ENCODE peak calls at places on chromosomes 16 and 17, in nine cellular contexts. Q is AG10803, M is AG04450, E is IMR-90, W is PC-3, Y is mucosa of descending colon, C is GM23338, Z is GM12864, K is dorsolateral prefrontal cortex. L is an unnamed sample.

GRCh38 chr16:30018731-30019158 is 4.3 kb upstream of the C16orf92 start:
- DNase-seq in Q (no peak), M (no peak), E (peak), W (peak), Y (no peak), C (no peak), Z (no peak), K (no peak), L (no peak)

GRCh38 chr16:88782454-88783390 is 2.3 kb downstream of the PIEZO1 start:
- DNase-seq in Q (peak), M (no peak), E (peak), W (peak), Y (peak), C (no peak), Z (no peak), K (no peak), L (peak)

GRCh38 chr17:47844230-47844629 is 3.2 kb upstream of the SCRN2 start:
- DNase-seq in Q (no peak), M (no peak), E (peak), W (no peak), Y (no peak), C (no peak), Z (no peak), K (no peak), L (no peak)

GRCh38 chr17:4500188-4500565 is 1.5 kb downstream of the SPNS2 start:
- DNase-seq in Q (no peak), M (no peak), E (no peak), W (no peak), Y (no peak), C (no peak), Z (no peak), K (no peak), L (no peak)

GRCh38 chr16:27214084-27214961 is 11.0 kb downstream of the KDM8 start:
- DNase-seq in Q (no peak), M (no peak), E (no peak), W (no peak), Y (no peak), C (no peak), Z (no peak), K (no peak), L (no peak)

GRCh38 chr17:73284906-73285602 is 23.4 kb upstream of the CPSF4L start:
- DNase-seq in Q (no peak), M (no peak), E (no peak), W (no peak), Y (no peak), C (no peak), Z (no peak), K (no peak), L (no peak)

GRCh38 chr16:89602273-89602951 is 11.0 kb upstream of the DPEP1 start:
- DNase-seq in Q (peak), M (peak), E (peak), W (peak), Y (no peak), C (peak), Z (no peak), K (peak), L (peak)

GRCh38 chr16:4011940-4012629 is 104.2 kb downstream of the ADCY9 start:
- DNase-seq in Q (no peak), M (no peak), E (no peak), W (no peak), Y (no peak), C (no peak), Z (no peak), K (no peak), L (no peak)

GRCh38 chr17:4499431-4500187 is 928 bp downstream of the SPNS2 start:
- DNase-seq in Q (no peak), M (no peak), E (no peak), W (no peak), Y (no peak), C (peak), Z (no peak), K (peak), L (no peak)

GRCh38 chr16:57754354-57755060 is 18.9 kb downstream of the KATNB1 start:
- DNase-seq in Q (no peak), M (no peak), E (no peak), W (no peak), Y (no peak), C (no peak), Z (no peak), K (no peak), L (no peak)

GRCh38 chr16:31083081-31083480 is 5.7 kb downstream of the PRSS53 start:
- DNase-seq in Q (no peak), M (no peak), E (no peak), W (no peak), Y (no peak), C (no peak), Z (no peak), K (no peak), L (no peak)

GRCh38 chr17:164536-165235 is 16.8 kb downstream of the DOC2B start:
- DNase-seq in Q (peak), M (peak), E (peak), W (peak), Y (peak), C (peak), Z (no peak), K (peak), L (peak)

GRCh38 chr16:13390093-13390985 is 488.9 kb downstream of the SHISA9 start:
- DNase-seq in Q (no peak), M (no peak), E (no peak), W (no peak), Y (no peak), C (no peak), Z (peak), K (no peak), L (no peak)

GRCh38 chr17:45846223-45846622 is 1.5 kb downstream of the SPPL2C start:
- DNase-seq in Q (no peak), M (no peak), E (no peak), W (no peak), Y (no peak), C (no peak), Z (no peak), K (no peak), L (no peak)

GRCh38 chr16:78571434-78571833 is 472.0 kb downstream of the WWOX start:
- DNase-seq in Q (no peak), M (no peak), E (no peak), W (no peak), Y (no peak), C (no peak), Z (no peak), K (no peak), L (no peak)

GRCh38 chr17:41651625-41652460 is 27.5 kb upstream of the KRT17 start:
- DNase-seq in Q (peak), M (no peak), E (no peak), W (no peak), Y (peak), C (no peak), Z (no peak), K (peak), L (no peak)

GRCh38 chr16:56861092-56861610 is 3.9 kb upstream of the SLC12A3 start:
- DNase-seq in Q (no peak), M (no peak), E (no peak), W (no peak), Y (no peak), C (no peak), Z (no peak), K (no peak), L (no peak)

GRCh38 chr17:42459256-42459982 is 741 bp downstream of the ATP6V0A1 start:
- DNase-seq in Q (peak), M (no peak), E (peak), W (no peak), Y (peak), C (peak), Z (no peak), K (peak), L (peak)

GRCh38 chr17:16915752-16916556 is 56.0 kb downstream of the TNFRSF13B start:
- DNase-seq in Q (peak), M (peak), E (peak), W (peak), Y (no peak), C (peak), Z (peak), K (peak), L (peak)

GRCh38 chr17:78133971-78134898 is 3.7 kb downstream of the TMC8 start:
- DNase-seq in Q (no peak), M (no peak), E (peak), W (peak), Y (peak), C (peak), Z (no peak), K (peak), L (peak)

GRCh38 chr17:60390223-60390622 is 1.7 kb downstream of the USP32 start:
- DNase-seq in Q (peak), M (no peak), E (peak), W (peak), Y (no peak), C (no peak), Z (no peak), K (no peak), L (peak)

GRCh38 chr16:84964729-84965128 is 46.6 kb downstream of the ZDHHC7 start:
- DNase-seq in Q (no peak), M (no peak), E (no peak), W (no peak), Y (no peak), C (no peak), Z (no peak), K (no peak), L (no peak)

GRCh38 chr17:40605301-40605700 is 40.0 kb upstream of the CCR7 start:
- DNase-seq in Q (no peak), M (no peak), E (no peak), W (no peak), Y (no peak), C (no peak), Z (no peak), K (no peak), L (no peak)

GRCh38 chr16:70646260-70647241 is at the start of gene IL34:
- DNase-seq in Q (no peak), M (no peak), E (no peak), W (no peak), Y (no peak), C (no peak), Z (no peak), K (no peak), L (peak)

GRCh38 chr16:85616608-85617311 is 3.6 kb downstream of the GSE1 start:
- DNase-seq in Q (no peak), M (no peak), E (no peak), W (no peak), Y (peak), C (no peak), Z (peak), K (no peak), L (no peak)

GRCh38 chr17:43368740-43369506 is 29.9 kb upstream of the ARL4D start:
- DNase-seq in Q (peak), M (no peak), E (peak), W (peak), Y (peak), C (peak), Z (no peak), K (peak), L (peak)

GRCh38 chr16:47888734-47889133 is 267.1 kb downstream of the ABCC12 start:
- DNase-seq in Q (no peak), M (no peak), E (no peak), W (no peak), Y (no peak), C (no peak), Z (no peak), K (no peak), L (no peak)

GRCh38 chr17:78903101-78903779 is at the start of gene CEP295NL:
- DNase-seq in Q (peak), M (no peak), E (peak), W (no peak), Y (no peak), C (peak), Z (no peak), K (no peak), L (peak)

GRCh38 chr16:48444574-48444973 is 59.4 kb upstream of the SIAH1 start:
- DNase-seq in Q (peak), M (peak), E (peak), W (peak), Y (no peak), C (no peak), Z (no peak), K (no peak), L (peak)

GRCh38 chr17:81193470-81194224 is 27.6 kb upstream of the AATK start:
- DNase-seq in Q (no peak), M (no peak), E (no peak), W (no peak), Y (no peak), C (no peak), Z (no peak), K (no peak), L (peak)

GRCh38 chr16:29857133-29857760 is 5.8 kb downstream of the CDIPT start:
- DNase-seq in Q (peak), M (no peak), E (peak), W (no peak), Y (no peak), C (no peak), Z (no peak), K (no peak), L (peak)

GRCh38 chr17:30414486-30414885 is 35.8 kb downstream of the CPD start:
- DNase-seq in Q (peak), M (no peak), E (peak), W (no peak), Y (no peak), C (no peak), Z (no peak), K (no peak), L (no peak)

GRCh38 chr17:61947367-61948078 is 19.7 kb upstream of the INTS2 start:
- DNase-seq in Q (no peak), M (no peak), E (no peak), W (peak), Y (no peak), C (no peak), Z (no peak), K (no peak), L (no peak)

GRCh38 chr16:29729116-29729521 is 16.7 kb downstream of the C16orf54 start:
- DNase-seq in Q (peak), M (peak), E (peak), W (peak), Y (no peak), C (peak), Z (no peak), K (no peak), L (peak)

GRCh38 chr16:68893710-68894705 is 50.7 kb downstream of the TANGO6 start:
- DNase-seq in Q (peak), M (no peak), E (peak), W (peak), Y (no peak), C (peak), Z (no peak), K (no peak), L (peak)

GRCh38 chr17:8447816-8448215 is 12.1 kb downstream of the NDEL1 start:
- DNase-seq in Q (no peak), M (no peak), E (no peak), W (no peak), Y (no peak), C (no peak), Z (no peak), K (no peak), L (no peak)

GRCh38 chr17:19785854-19786253 is 37.8 kb upstream of the ALDH3A1 start:
- DNase-seq in Q (no peak), M (no peak), E (peak), W (peak), Y (no peak), C (peak), Z (no peak), K (no peak), L (no peak)
- TF ChIP-seq CTCF in Q (no peak), M (peak), E (peak), W (peak), Y (no peak), C (peak), Z (no peak), K (no peak), L (no peak)

DNA sequence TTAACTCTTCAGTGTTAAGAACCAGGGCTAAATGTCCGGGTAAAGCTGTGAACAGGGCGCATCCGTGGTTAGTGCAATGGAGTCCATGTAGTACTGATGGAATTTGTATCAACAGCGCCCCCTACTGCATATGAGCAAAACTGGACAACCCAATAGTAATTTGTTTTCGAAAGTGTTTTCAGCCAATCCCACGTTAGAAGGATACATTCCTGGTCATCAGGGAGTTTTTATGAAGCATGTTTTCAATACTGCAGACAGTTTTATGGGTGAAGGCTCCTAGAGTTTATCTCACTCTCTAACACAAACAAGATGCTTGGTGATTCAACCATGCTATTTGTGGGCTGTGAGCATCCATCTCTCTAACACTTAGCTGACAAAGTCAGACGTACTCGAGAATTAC is 46.6 kb upstream of the HNF1B start:
- DNase-seq in Q (peak), M (no peak), E (peak), W (peak), Y (no peak), C (peak), Z (peak), K (no peak), L (peak)
- TF ChIP-seq CTCF in Q (peak), M (peak), E (peak), W (peak), Y (peak), C (peak), Z (peak), K (peak), L (peak)

DNA sequence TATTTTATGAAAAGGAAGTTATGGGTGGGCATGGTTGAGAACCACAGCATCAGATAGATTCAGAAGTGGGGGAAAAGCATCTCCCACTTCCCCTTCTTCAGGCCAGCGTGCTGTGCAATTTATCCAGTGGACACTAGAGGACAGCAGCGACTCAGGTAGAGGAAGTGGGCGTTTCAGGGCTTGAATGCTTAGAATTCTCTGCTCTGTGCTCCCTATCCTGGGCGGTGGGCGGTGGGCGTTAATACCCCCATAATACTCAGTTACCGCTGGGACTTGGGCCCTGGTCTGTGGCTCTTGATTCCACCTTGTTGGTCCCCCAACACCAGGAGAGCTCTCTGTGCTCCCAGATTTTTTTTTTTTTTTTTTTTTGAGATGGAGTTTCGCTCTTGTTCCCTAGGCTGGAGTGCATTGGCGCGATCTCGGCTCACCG is 3.7 kb upstream of the LYZL6 start:
- DNase-seq in Q (peak), M (no peak), E (peak), W (peak), Y (no peak), C (peak), Z (peak), K (no peak), L (peak)
- TF ChIP-seq CTCF in Q (peak), M (peak), E (peak), W (peak), Y (peak), C (peak), Z (peak), K (peak), L (peak)

GRCh38 chr17:64289652-64290051 is 26.6 kb upstream of the TEX2 start:
- DNase-seq in Q (no peak), M (no peak), E (no peak), W (no peak), Y (no peak), C (no peak), Z (no peak), K (no peak), L (no peak)

GRCh38 chr17:64295146-64295545 is 32.1 kb upstream of the TEX2 start:
- DNase-seq in Q (no peak), M (no peak), E (no peak), W (no peak), Y (no peak), C (no peak), Z (no peak), K (no peak), L (no peak)

GRCh38 chr17:64296246-64296645 is 33.2 kb upstream of the TEX2 start:
- DNase-seq in Q (no peak), M (no peak), E (peak), W (no peak), Y (no peak), C (no peak), Z (no peak), K (no peak), L (no peak)

DNA sequence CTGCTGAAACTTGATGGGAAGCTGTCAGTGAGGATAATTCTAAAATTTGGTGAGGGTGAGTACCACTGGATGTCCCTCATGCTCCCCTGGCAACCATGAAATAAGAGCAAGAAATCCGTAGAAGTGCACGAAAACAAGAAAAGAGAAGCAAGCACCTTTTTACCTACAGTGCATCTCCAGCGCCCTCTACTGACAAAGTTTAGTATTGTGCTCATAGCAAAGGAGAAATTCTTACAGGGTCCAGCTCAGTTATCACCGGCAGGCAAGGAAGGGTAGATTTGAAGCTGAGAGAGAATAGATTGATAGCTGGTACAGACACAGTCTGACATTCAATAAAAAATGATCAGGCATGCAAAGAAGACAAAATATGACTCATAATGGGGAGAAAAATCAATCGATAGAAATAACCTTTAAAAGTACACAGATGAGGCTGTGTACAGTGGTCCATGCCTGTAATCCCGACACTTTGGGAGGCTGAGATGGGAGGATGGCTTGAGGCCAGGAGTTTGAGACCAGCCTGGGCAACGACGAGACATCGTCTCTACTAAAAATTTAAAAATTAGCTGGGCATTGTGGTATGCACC is 28.3 kb upstream of the TEX2 start:
- DNase-seq in Q (no peak), M (no peak), E (no peak), W (peak), Y (no peak), C (peak), Z (no peak), K (no peak), L (peak)
- TF ChIP-seq CTCF in Q (peak), M (peak), E (peak), W (peak), Y (no peak), C (peak), Z (peak), K (no peak), L (peak)

DNA sequence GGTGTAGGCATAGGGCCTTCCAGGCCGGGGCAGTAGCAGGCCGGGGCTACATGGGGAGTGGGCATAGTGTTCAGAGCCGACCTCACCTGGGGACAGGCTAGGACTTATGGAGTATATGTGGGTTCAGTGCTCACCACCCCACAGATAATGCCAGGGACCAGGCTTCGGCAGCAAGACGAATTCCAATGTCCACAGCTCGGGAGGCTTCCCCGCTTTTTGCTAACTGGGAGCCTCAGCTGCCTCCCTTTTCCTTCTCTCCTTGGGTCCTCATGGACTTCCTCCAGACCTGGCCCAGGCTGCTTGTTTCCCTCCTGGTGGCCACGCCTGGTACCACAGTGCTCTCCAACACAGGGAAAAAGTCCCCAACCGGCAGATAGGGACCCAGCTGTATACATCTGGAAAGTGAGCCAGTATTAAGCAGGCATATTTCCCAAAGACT is 20.1 kb upstream of the SLC46A1 start:
- DNase-seq in Q (no peak), M (no peak), E (no peak), W (peak), Y (no peak), C (peak), Z (no peak), K (no peak), L (peak)
- TF ChIP-seq CTCF in Q (peak), M (peak), E (peak), W (peak), Y (no peak), C (peak), Z (peak), K (no peak), L (peak)

GRCh38 chr17:68512247-68512966 is at the start of gene PRKAR1A:
- DNase-seq in Q (peak), M (peak), E (peak), W (peak), Y (peak), C (peak), Z (peak), K (peak), L (peak)
- TF ChIP-seq CTCF in Q (no peak), M (no peak), E (peak), W (no peak), Y (no peak), C (no peak), Z (no peak), K (peak), L (no peak)

L was measured in fibroblast of mammary gland.